ENCODE peak calls at places on chromosomes 11 and 22, in six cellular contexts. D is stomach, S is sigmoid colon, G is K562, R is GM12891, U is spleen. N is an unnamed sample.

GRCh38 chr11:93403930-93404329 is 73.4 kb downstream of the DEUP1 start:
- DNase-seq in S (no peak), G (no peak), D (no peak), U (no peak), R (no peak), N (no peak)

GRCh38 chr11:127042445-127042844 is 41.9 kb upstream of the KIRREL3 start:
- DNase-seq in S (no peak), R (no peak), G (no peak), D (no peak), U (no peak), N (no peak)

GRCh38 chr11:77081976-77082836 is 15.4 kb downstream of the CAPN5 start:
- DNase-seq in R (no peak), G (no peak), S (no peak), D (peak), U (peak), N (no peak)

GRCh38 chr11:33772300-33772699 is 2.0 kb downstream of the FBXO3 start:
- DNase-seq in S (no peak), D (no peak), R (no peak), U (no peak), G (peak), N (no peak)

GRCh38 chr22:47788461-47788860 is 1026.0 kb downstream of the TBC1D22A start:
- DNase-seq in D (no peak), G (no peak), R (no peak), U (peak), S (no peak), N (no peak)

GRCh38 chr11:44727114-44727372 is 281 bp downstream of the TSPAN18 start:
- DNase-seq in S (no peak), U (peak), G (no peak), R (no peak), D (no peak), N (no peak)

GRCh38 chr22:22687638-22688500 is 43.5 kb downstream of the GGTLC2 start:
- DNase-seq in G (peak), D (peak), S (no peak), R (no peak), U (no peak), N (no peak)

GRCh38 chr11:67351275-67352005 is 1.9 kb downstream of the POLD4 start:
- DNase-seq in S (peak), U (peak), R (no peak), D (peak), G (peak), N (no peak)

GRCh38 chr11:35293034-35293433 is 126.3 kb downstream of the SLC1A2 start:
- DNase-seq in R (no peak), U (no peak), D (no peak), G (no peak), S (no peak), N (no peak)

GRCh38 chr11:406796-407650 is 7.8 kb downstream of the SIGIRR start:
- DNase-seq in U (peak), D (peak), S (peak), G (peak), R (peak), N (peak)

GRCh38 chr22:34946339-34946985 is 119.5 kb upstream of the ISX start:
- DNase-seq in R (no peak), S (no peak), G (no peak), D (no peak), U (no peak), N (no peak)

GRCh38 chr11:17389205-17389956 is 922 bp upstream of the KCNJ11 start:
- DNase-seq in S (peak), R (peak), G (peak), D (peak), U (peak), N (peak)

GRCh38 chr11:107830915-107831540 is 27.6 kb downstream of the SLC35F2 start:
- DNase-seq in S (no peak), G (no peak), R (no peak), U (no peak), D (peak), N (no peak)

GRCh38 chr11:61189933-61190332 is 13.4 kb upstream of the PGA3 start:
- DNase-seq in U (no peak), S (no peak), D (no peak), R (no peak), G (no peak), N (no peak)

GRCh38 chr11:32615422-32615821 is 31.8 kb downstream of the EIF3M start:
- DNase-seq in S (no peak), U (no peak), R (no peak), G (no peak), D (no peak), N (no peak)

GRCh38 chr11:67167715-67168114 is 48.7 kb downstream of the KDM2A start:
- DNase-seq in S (no peak), D (no peak), G (no peak), U (no peak), R (no peak), N (no peak)

GRCh38 chr11:120180571-120181445 is 30.0 kb upstream of the OAF start:
- DNase-seq in R (no peak), G (no peak), D (peak), S (peak), U (peak), N (no peak)

GRCh38 chr11:104301776-104302175 is 137.8 kb upstream of the PDGFD start:
- DNase-seq in R (no peak), D (no peak), S (no peak), U (no peak), G (no peak), N (no peak)

GRCh38 chr11:7524831-7525230 is 11.0 kb downstream of the PPFIBP2 start:
- DNase-seq in S (no peak), R (no peak), U (no peak), D (no peak), G (no peak), N (no peak)

GRCh38 chr11:90204832-90205646 is 17.8 kb downstream of the CHORDC1 start:
- DNase-seq in R (no peak), S (no peak), G (peak), U (no peak), D (no peak), N (no peak)

GRCh38 chr11:66676931-66677598 is 622 bp downstream of the RBM4B start:
- DNase-seq in U (peak), S (peak), R (no peak), G (no peak), D (no peak), N (no peak)

GRCh38 chr22:19880786-19881569 is 26.3 kb upstream of the GNB1L start:
- DNase-seq in U (peak), G (peak), R (peak), S (peak), D (no peak), N (no peak)

GRCh38 chr22:31977939-31978338 is 33.6 kb downstream of the YWHAH start:
- DNase-seq in U (no peak), S (no peak), D (no peak), G (no peak), R (no peak), N (no peak)

DNA sequence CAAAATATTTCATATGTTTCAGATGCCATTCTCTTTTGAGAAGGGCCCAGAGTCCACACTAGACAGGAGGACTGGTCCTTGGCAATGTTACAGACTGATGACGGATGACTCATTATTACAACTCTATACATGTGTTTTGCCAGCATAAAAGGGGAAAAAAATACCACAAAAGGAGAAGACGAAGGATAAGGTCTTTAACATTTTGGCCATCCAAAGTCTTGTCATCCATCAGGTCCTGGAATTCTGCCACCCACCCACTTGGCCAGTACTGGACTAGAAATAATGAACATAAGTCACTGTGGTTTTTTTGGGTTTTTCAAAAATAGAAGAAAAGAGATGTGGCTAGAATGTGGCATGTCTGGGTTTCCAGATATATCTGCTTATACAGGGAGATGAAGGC is 57.7 kb upstream of the BDNF start:
- DNase-seq in R (no peak), G (no peak), D (no peak), S (no peak), U (no peak), N (no peak)
- TF ChIP-seq POLR2AphosphoS5 in R (no peak), G (no peak), D (no peak), S (no peak), U (no peak), N (no peak)

GRCh38 chr11:117195761-117196160 is 3.4 kb upstream of the TAGLN start:
- DNase-seq in U (no peak), R (no peak), D (no peak), G (no peak), S (no peak), N (no peak)

GRCh38 chr11:117198613-117199012 is 557 bp upstream of the TAGLN start:
- DNase-seq in G (no peak), U (no peak), D (no peak), S (no peak), R (no peak), N (no peak)

GRCh38 chr11:117197006-117197405 is 2.2 kb upstream of the TAGLN start:
- DNase-seq in U (no peak), D (no peak), G (no peak), S (no peak), R (no peak), N (no peak)

GRCh38 chr11:117199061-117199915 is at the start of gene TAGLN:
- DNase-seq in G (no peak), R (no peak), U (no peak), S (peak), D (peak), N (no peak)

DNA sequence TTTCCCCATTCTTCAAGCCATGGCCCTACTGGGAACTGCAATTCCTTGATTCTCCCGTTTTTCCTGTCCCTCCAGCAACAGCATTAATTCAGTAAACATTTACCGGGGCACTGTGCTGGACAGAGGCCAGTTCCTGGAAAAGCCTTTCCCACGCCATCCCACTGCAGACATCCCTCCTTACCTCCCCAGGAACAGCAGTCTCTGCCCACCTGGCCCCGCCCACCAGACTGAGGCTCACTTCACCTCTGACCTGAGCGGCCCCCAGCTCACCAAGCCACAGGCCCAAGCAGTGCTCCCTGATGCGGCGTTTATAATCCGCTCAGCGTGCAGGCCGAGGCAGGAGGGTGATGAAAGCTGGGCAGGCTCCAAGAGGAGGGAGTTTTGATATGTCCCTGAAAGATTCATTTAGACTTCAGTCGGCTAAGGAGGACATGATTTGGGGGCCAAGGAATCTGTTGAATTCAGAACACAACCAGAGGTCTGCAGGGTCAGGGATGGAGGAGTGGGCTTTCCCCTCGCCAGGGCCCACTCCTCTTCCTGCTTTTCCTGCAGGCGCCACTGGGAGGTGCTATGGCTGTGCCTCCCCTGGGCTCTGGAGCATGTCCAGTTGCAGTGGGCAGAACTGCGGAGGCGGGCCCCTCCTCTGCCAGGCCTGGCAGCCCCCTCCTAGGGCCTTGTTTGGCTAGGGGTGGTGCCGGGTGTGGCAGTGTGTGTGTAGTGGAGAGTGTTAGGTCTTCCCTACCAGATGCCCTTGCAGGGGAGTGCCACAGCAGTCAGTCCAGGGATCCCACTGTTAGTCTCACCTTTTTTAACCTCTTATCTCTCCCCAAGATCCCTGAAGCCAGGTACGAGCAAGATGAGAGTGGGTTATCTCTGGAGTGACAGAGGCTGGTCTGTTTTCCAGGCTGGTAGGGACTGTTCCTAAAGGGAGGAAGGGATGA is 1.4 kb upstream of the TAGLN start:
- DNase-seq in G (peak), R (no peak), U (no peak), D (peak), S (peak), N (no peak)
- TF ChIP-seq POLR2AphosphoS5 in G (no peak), R (no peak), U (peak), D (peak), S (peak), N (no peak)

GRCh38 chr11:22830082-22830414 is 447 bp upstream of the SVIP start:
- DNase-seq in G (no peak), R (no peak), D (no peak), S (no peak), U (no peak), N (no peak)

GRCh38 chr11:22832315-22833041 is 2.9 kb upstream of the SVIP start:
- DNase-seq in G (peak), S (no peak), D (no peak), U (no peak), R (no peak), N (no peak)

GRCh38 chr11:22828373-22828772 is 1.2 kb downstream of the SVIP start:
- DNase-seq in D (no peak), G (peak), R (no peak), S (no peak), U (no peak), N (no peak)

GRCh38 chr11:22829231-22830081 is at the start of gene SVIP:
- DNase-seq in U (peak), D (peak), S (peak), R (peak), G (peak), N (peak)
- TF ChIP-seq POLR2AphosphoS5 in U (peak), D (peak), S (peak), R (peak), G (no peak), N (peak)

GRCh38 chr11:1754376-1755150 is 4.2 kb upstream of the IFITM10 start:
- DNase-seq in R (no peak), U (peak), G (no peak), D (no peak), S (no peak), N (no peak)

GRCh38 chr11:1751999-1752906 is 1.9 kb upstream of the IFITM10 start:
- DNase-seq in G (peak), R (no peak), D (no peak), S (no peak), U (peak), N (no peak)

GRCh38 chr11:1751521-1751921 is 1.1 kb upstream of the IFITM10 start:
- DNase-seq in D (no peak), S (no peak), U (peak), G (no peak), R (no peak), N (peak)

GRCh38 chr11:1753426-1754305 is 3.3 kb upstream of the IFITM10 start:
- DNase-seq in U (peak), S (no peak), G (no peak), R (no peak), D (no peak), N (no peak)

DNA sequence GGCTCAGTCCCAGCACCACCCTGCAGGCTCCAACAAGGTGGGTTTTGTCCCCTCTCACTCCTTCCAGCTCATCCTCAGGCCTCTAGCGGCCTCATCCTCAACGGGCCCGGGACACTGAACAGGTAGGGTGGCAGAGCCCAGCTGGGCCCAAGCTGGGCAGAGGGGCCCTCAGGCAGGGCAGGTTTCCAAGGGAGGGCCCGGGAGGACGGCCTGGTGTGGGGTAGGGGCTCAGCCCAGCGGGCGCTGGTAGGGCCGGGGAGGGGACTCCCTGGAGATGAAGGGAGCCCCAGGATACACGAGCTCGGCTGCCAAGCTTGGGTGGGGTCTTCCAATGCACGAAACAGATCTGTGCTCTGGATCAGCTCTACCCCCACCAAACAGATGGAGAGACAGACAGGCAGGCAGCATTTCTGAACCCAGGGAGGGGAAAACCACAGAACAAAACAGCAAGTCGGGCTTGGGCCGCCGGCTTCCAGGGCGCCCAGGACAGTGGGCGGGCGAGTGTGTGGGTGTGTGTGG is 2.6 kb upstream of the IFITM10 start:
- DNase-seq in S (no peak), U (peak), G (no peak), R (no peak), D (no peak), N (no peak)
- TF ChIP-seq POLR2AphosphoS5 in S (no peak), U (no peak), G (no peak), R (no peak), D (no peak), N (no peak)

GRCh38 chr22:50444663-50445062 is 30.2 kb downstream of the SBF1 start:
- DNase-seq in D (peak), S (no peak), R (no peak), G (no peak), U (no peak), N (no peak)

GRCh38 chr22:50445880-50446707 is 28.7 kb downstream of the SBF1 start:
- DNase-seq in R (no peak), U (no peak), G (no peak), S (no peak), D (no peak), N (no peak)

GRCh38 chr22:50443801-50444625 is 30.8 kb downstream of the SBF1 start:
- DNase-seq in G (no peak), R (no peak), U (no peak), S (no peak), D (no peak), N (no peak)

GRCh38 chr22:50446708-50447575 is 27.9 kb downstream of the SBF1 start:
- DNase-seq in D (peak), R (no peak), G (no peak), S (no peak), U (no peak), N (no peak)

DNA sequence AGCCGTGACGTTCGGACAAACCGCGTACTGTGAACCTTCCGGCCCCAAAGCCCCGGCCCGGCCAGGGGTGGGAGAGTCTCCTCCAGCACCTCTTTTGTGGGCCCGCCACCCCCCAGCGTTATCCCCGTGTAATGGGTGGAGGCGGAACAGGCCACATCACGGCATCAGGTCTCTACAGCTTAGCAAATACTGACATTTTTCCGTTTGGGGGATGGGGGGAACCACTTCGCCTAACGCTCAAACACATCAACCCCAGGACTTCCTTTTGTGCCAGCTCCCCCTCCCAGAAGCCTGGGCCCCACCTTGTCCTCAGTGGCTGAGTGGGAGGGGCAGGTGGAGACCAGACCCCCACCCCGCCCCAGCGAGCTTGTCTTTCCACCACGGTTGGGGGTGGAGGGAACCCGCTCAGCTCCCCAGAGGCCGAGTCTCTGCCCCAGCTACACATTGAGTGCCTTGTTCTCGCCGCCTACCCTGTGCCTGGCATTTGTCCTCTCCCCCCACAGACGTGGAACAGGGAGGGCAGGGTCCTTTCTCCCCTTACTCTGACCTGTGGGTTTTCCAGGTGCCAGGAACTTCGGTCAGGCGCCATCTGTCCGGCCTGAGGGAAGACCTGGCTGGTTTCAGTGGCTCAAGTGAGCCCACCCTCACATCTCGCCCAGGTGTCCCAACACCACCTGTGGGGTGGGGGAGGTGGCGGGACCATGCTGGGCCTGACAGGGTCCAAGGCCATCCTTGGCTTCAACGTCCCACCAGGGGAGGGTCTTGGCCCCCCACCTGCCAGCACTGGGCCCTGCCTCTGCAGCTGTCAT is 29.6 kb downstream of the SBF1 start:
- DNase-seq in G (peak), U (no peak), S (no peak), D (peak), R (no peak), N (no peak)
- TF ChIP-seq POLR2AphosphoS5 in G (no peak), U (peak), S (no peak), D (peak), R (no peak), N (peak)

DNA sequence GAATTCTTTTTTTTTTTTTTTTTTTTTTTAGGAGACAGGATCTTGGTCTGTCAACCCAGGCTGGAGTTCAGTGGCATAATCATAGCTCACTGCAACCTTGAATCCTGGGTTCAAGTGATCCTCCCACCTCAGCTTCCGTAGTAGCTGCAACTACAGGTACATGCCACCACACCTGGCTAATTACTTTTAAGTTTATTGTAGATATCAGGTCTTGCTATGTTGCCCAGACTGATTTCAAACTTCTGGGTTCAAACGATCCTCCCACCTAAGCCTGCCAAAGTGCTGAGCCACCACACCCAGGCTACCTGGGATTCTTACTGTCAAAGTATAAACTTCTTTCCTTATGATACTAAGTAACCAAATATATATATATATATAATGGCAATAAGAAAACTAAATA is 50.9 kb upstream of the CHRNA10 start:
- DNase-seq in R (no peak), G (no peak), S (no peak), D (no peak), U (no peak), N (no peak)
- TF ChIP-seq POLR2AphosphoS5 in R (no peak), G (no peak), S (no peak), D (no peak), U (no peak), N (no peak)

GRCh38 chr11:73645972-73646631 is at the start of gene PLEKHB1:
- DNase-seq in D (no peak), S (no peak), U (no peak), G (peak), R (no peak), N (no peak)
- TF ChIP-seq POLR2AphosphoS5 in D (no peak), S (no peak), U (no peak), G (no peak), R (no peak), N (no peak)

N was measured in GM12892.